ENCODE peak calls at places on chromosomes 1 and 21, in eight cellular contexts. One of them, this sample, is unnamed.

GRCh38 chr1:204435246-204435885 is 23.7 kb upstream of the PPP1R15B start:
- DNase-seq in right cardiac atrium: no peak
- DNase-seq in H9: no peak
- DNase-seq in ureter: no peak
- DNase-seq in lower leg skin: no peak
- DNase-seq in brain microvascular endothelial cell: no peak
- DNase-seq in stimulated activated CD4-positive, alpha-beta T cell treated with anti-CD3 and anti-CD28 coated beads, Interleukin-1b, Interleukin-23, amount 100 ng/mL, for 1 hour: no peak
- DNase-seq in COLO829: no peak
- DNase-seq in this sample: no peak

GRCh38 chr1:147892731-147893214 is 9.8 kb upstream of the GJA8 start:
- DNase-seq in ureter: no peak
- DNase-seq in stimulated activated CD4-positive, alpha-beta T cell treated with anti-CD3 and anti-CD28 coated beads, Interleukin-1b, Interleukin-23, amount 100 ng/mL, for 1 hour: no peak
- DNase-seq in right cardiac atrium: no peak
- DNase-seq in COLO829: peak
- DNase-seq in brain microvascular endothelial cell: peak
- DNase-seq in lower leg skin: no peak
- DNase-seq in H9: no peak
- DNase-seq in this sample: peak

GRCh38 chr1:61313906-61314422 is 231.6 kb downstream of the NFIA start:
- DNase-seq in ureter: no peak
- DNase-seq in COLO829: no peak
- DNase-seq in lower leg skin: no peak
- DNase-seq in brain microvascular endothelial cell: no peak
- DNase-seq in H9: no peak
- DNase-seq in right cardiac atrium: no peak
- DNase-seq in stimulated activated CD4-positive, alpha-beta T cell treated with anti-CD3 and anti-CD28 coated beads, Interleukin-1b, Interleukin-23, amount 100 ng/mL, for 1 hour: no peak
- DNase-seq in this sample: peak

GRCh38 chr1:223737342-223737741 is 25.0 kb downstream of the CAPN2 start:
- DNase-seq in brain microvascular endothelial cell: no peak
- DNase-seq in right cardiac atrium: no peak
- DNase-seq in H9: no peak
- DNase-seq in ureter: no peak
- DNase-seq in stimulated activated CD4-positive, alpha-beta T cell treated with anti-CD3 and anti-CD28 coated beads, Interleukin-1b, Interleukin-23, amount 100 ng/mL, for 1 hour: no peak
- DNase-seq in lower leg skin: no peak
- DNase-seq in COLO829: no peak
- DNase-seq in this sample: no peak

GRCh38 chr1:84862810-84863251 is 30.2 kb downstream of the LPAR3 start:
- DNase-seq in H9: no peak
- DNase-seq in lower leg skin: no peak
- DNase-seq in ureter: no peak
- DNase-seq in COLO829: no peak
- DNase-seq in brain microvascular endothelial cell: no peak
- DNase-seq in right cardiac atrium: no peak
- DNase-seq in stimulated activated CD4-positive, alpha-beta T cell treated with anti-CD3 and anti-CD28 coated beads, Interleukin-1b, Interleukin-23, amount 100 ng/mL, for 1 hour: no peak
- DNase-seq in this sample: no peak

GRCh38 chr1:159892944-159893343 is 7.0 kb downstream of the CFAP45 start:
- DNase-seq in lower leg skin: no peak
- DNase-seq in brain microvascular endothelial cell: no peak
- DNase-seq in right cardiac atrium: no peak
- DNase-seq in H9: peak
- DNase-seq in COLO829: no peak
- DNase-seq in stimulated activated CD4-positive, alpha-beta T cell treated with anti-CD3 and anti-CD28 coated beads, Interleukin-1b, Interleukin-23, amount 100 ng/mL, for 1 hour: no peak
- DNase-seq in ureter: no peak
- DNase-seq in this sample: no peak

GRCh38 chr1:177164380-177165068 is at the start of gene ASTN1:
- DNase-seq in ureter: no peak
- DNase-seq in H9: peak
- DNase-seq in COLO829: no peak
- DNase-seq in right cardiac atrium: no peak
- DNase-seq in lower leg skin: no peak
- DNase-seq in stimulated activated CD4-positive, alpha-beta T cell treated with anti-CD3 and anti-CD28 coated beads, Interleukin-1b, Interleukin-23, amount 100 ng/mL, for 1 hour: no peak
- DNase-seq in brain microvascular endothelial cell: no peak
- DNase-seq in this sample: no peak

GRCh38 chr1:159473335-159473734 is 33.8 kb downstream of the OR10J1 start:
- DNase-seq in right cardiac atrium: no peak
- DNase-seq in brain microvascular endothelial cell: no peak
- DNase-seq in H9: no peak
- DNase-seq in ureter: no peak
- DNase-seq in COLO829: no peak
- DNase-seq in lower leg skin: no peak
- DNase-seq in stimulated activated CD4-positive, alpha-beta T cell treated with anti-CD3 and anti-CD28 coated beads, Interleukin-1b, Interleukin-23, amount 100 ng/mL, for 1 hour: no peak
- DNase-seq in this sample: peak

GRCh38 chr1:27333717-27334279 is 8.0 kb upstream of the SYTL1 start:
- DNase-seq in stimulated activated CD4-positive, alpha-beta T cell treated with anti-CD3 and anti-CD28 coated beads, Interleukin-1b, Interleukin-23, amount 100 ng/mL, for 1 hour: no peak
- DNase-seq in brain microvascular endothelial cell: no peak
- DNase-seq in H9: no peak
- DNase-seq in right cardiac atrium: peak
- DNase-seq in COLO829: no peak
- DNase-seq in ureter: no peak
- DNase-seq in lower leg skin: no peak
- DNase-seq in this sample: no peak

GRCh38 chr1:181094813-181095212 is 6.3 kb downstream of the IER5 start:
- DNase-seq in brain microvascular endothelial cell: peak
- DNase-seq in ureter: no peak
- DNase-seq in right cardiac atrium: no peak
- DNase-seq in H9: no peak
- DNase-seq in stimulated activated CD4-positive, alpha-beta T cell treated with anti-CD3 and anti-CD28 coated beads, Interleukin-1b, Interleukin-23, amount 100 ng/mL, for 1 hour: no peak
- DNase-seq in lower leg skin: no peak
- DNase-seq in COLO829: peak
- DNase-seq in this sample: no peak

GRCh38 chr21:28932717-28933116 is 60.0 kb downstream of the LTN1 start:
- DNase-seq in COLO829: no peak
- DNase-seq in H9: no peak
- DNase-seq in lower leg skin: no peak
- DNase-seq in brain microvascular endothelial cell: no peak
- DNase-seq in right cardiac atrium: no peak
- DNase-seq in ureter: no peak
- DNase-seq in stimulated activated CD4-positive, alpha-beta T cell treated with anti-CD3 and anti-CD28 coated beads, Interleukin-1b, Interleukin-23, amount 100 ng/mL, for 1 hour: no peak
- DNase-seq in this sample: no peak

GRCh38 chr1:97820470-97821188 is 100.2 kb downstream of the DPYD start:
- DNase-seq in right cardiac atrium: no peak
- DNase-seq in brain microvascular endothelial cell: peak
- DNase-seq in ureter: no peak
- DNase-seq in COLO829: peak
- DNase-seq in stimulated activated CD4-positive, alpha-beta T cell treated with anti-CD3 and anti-CD28 coated beads, Interleukin-1b, Interleukin-23, amount 100 ng/mL, for 1 hour: no peak
- DNase-seq in lower leg skin: no peak
- DNase-seq in H9: no peak
- DNase-seq in this sample: peak

GRCh38 chr1:183303325-183303645 is 114.9 kb downstream of the NMNAT2 start:
- DNase-seq in stimulated activated CD4-positive, alpha-beta T cell treated with anti-CD3 and anti-CD28 coated beads, Interleukin-1b, Interleukin-23, amount 100 ng/mL, for 1 hour: no peak
- DNase-seq in brain microvascular endothelial cell: no peak
- DNase-seq in ureter: no peak
- DNase-seq in right cardiac atrium: no peak
- DNase-seq in lower leg skin: no peak
- DNase-seq in H9: no peak
- DNase-seq in COLO829: no peak
- DNase-seq in this sample: no peak

GRCh38 chr1:20481158-20481617 is 4.8 kb downstream of the CAMK2N1 start:
- DNase-seq in brain microvascular endothelial cell: no peak
- DNase-seq in lower leg skin: no peak
- DNase-seq in COLO829: no peak
- DNase-seq in stimulated activated CD4-positive, alpha-beta T cell treated with anti-CD3 and anti-CD28 coated beads, Interleukin-1b, Interleukin-23, amount 100 ng/mL, for 1 hour: no peak
- DNase-seq in right cardiac atrium: no peak
- DNase-seq in H9: no peak
- DNase-seq in ureter: no peak
- DNase-seq in this sample: no peak

GRCh38 chr1:92879316-92879968 is 47.6 kb downstream of the RPL5 start:
- DNase-seq in brain microvascular endothelial cell: no peak
- DNase-seq in ureter: no peak
- DNase-seq in stimulated activated CD4-positive, alpha-beta T cell treated with anti-CD3 and anti-CD28 coated beads, Interleukin-1b, Interleukin-23, amount 100 ng/mL, for 1 hour: no peak
- DNase-seq in lower leg skin: no peak
- DNase-seq in COLO829: no peak
- DNase-seq in H9: no peak
- DNase-seq in right cardiac atrium: no peak
- DNase-seq in this sample: no peak

GRCh38 chr21:26717146-26717739 is 128.0 kb downstream of the ADAMTS1 start:
- DNase-seq in stimulated activated CD4-positive, alpha-beta T cell treated with anti-CD3 and anti-CD28 coated beads, Interleukin-1b, Interleukin-23, amount 100 ng/mL, for 1 hour: no peak
- DNase-seq in right cardiac atrium: no peak
- DNase-seq in lower leg skin: no peak
- DNase-seq in brain microvascular endothelial cell: no peak
- DNase-seq in COLO829: no peak
- DNase-seq in H9: no peak
- DNase-seq in ureter: no peak
- DNase-seq in this sample: peak

GRCh38 chr1:98794196-98794886 is 132.8 kb downstream of the SNX7 start:
- DNase-seq in stimulated activated CD4-positive, alpha-beta T cell treated with anti-CD3 and anti-CD28 coated beads, Interleukin-1b, Interleukin-23, amount 100 ng/mL, for 1 hour: peak
- DNase-seq in COLO829: peak
- DNase-seq in brain microvascular endothelial cell: peak
- DNase-seq in right cardiac atrium: no peak
- DNase-seq in H9: peak
- DNase-seq in ureter: peak
- DNase-seq in lower leg skin: peak
- DNase-seq in this sample: peak

GRCh38 chr1:157312270-157312812 is 174.1 kb upstream of the ETV3 start:
- DNase-seq in H9: no peak
- DNase-seq in brain microvascular endothelial cell: peak
- DNase-seq in lower leg skin: no peak
- DNase-seq in stimulated activated CD4-positive, alpha-beta T cell treated with anti-CD3 and anti-CD28 coated beads, Interleukin-1b, Interleukin-23, amount 100 ng/mL, for 1 hour: no peak
- DNase-seq in right cardiac atrium: no peak
- DNase-seq in ureter: no peak
- DNase-seq in COLO829: no peak
- DNase-seq in this sample: peak